ENCODE peak calls at places on chromosomes 5 and 9, in nine cellular contexts. D is naive thymus-derived CD4-positive, alpha-beta T cell; M is H9; Z is right cardiac atrium; L is ovary; R is left lung; P is CD4-positive, alpha-beta T cell; G is esophagus squamous epithelium; J is A549. X is an unnamed sample.
A peak's percentile ranks its signal among the peaks of the same experiment; 100 is the strongest.

GRCh38 chr9:21060919-21061561 is 16.7 kb downstream of the IFNB1 start:
- DNase-seq in D (peak; percentile 25), M (no peak), Z (no peak), L (no peak), R (no peak), P (no peak), G (no peak), J (no peak), X (no peak)

GRCh38 chr5:66861402-66861801 is 265.2 kb downstream of the MAST4 start:
- DNase-seq in D (no peak), M (no peak), Z (no peak), L (no peak), R (no peak), P (no peak), G (no peak), J (no peak), X (no peak)

GRCh38 chr5:159442210-159442850 is 112.0 kb upstream of the IL12B start:
- DNase-seq in D (no peak), M (peak; percentile 59), Z (peak; percentile 69), L (peak; percentile 52), R (peak; percentile 54), P (no peak), G (no peak), J (no peak), X (peak; percentile 42)

GRCh38 chr9:18893491-18893890 is 139.5 kb downstream of the SAXO1 start:
- DNase-seq in D (no peak), M (no peak), Z (no peak), L (no peak), R (no peak), P (no peak), G (no peak), J (no peak), X (no peak)

GRCh38 chr5:10797246-10797645 is 36.2 kb upstream of the DAP start:
- DNase-seq in D (no peak), M (no peak), Z (no peak), L (no peak), R (no peak), P (no peak), G (no peak), J (no peak), X (no peak)

GRCh38 chr5:93057311-93057710 is 523.7 kb downstream of the NR2F1-AS1 start:
- DNase-seq in D (no peak), M (no peak), Z (no peak), L (no peak), R (no peak), P (no peak), G (no peak), J (no peak), X (no peak)

GRCh38 chr9:116475201-116475600 is 211.9 kb upstream of the TRIM32 start:
- DNase-seq in D (no peak), M (no peak), Z (no peak), L (no peak), R (no peak), P (no peak), G (no peak), J (no peak), X (no peak)

GRCh38 chr5:8332666-8333444 is 463.9 kb downstream of the MTRR start:
- DNase-seq in D (no peak), M (no peak), Z (no peak), L (no peak), R (no peak), P (no peak), G (no peak), J (no peak), X (no peak)

GRCh38 chr9:18296702-18297531 is 177.0 kb upstream of the ADAMTSL1 start:
- DNase-seq in D (no peak), M (no peak), Z (no peak), L (no peak), R (no peak), P (no peak), G (no peak), J (no peak), X (no peak)

GRCh38 chr9:105313238-105313637 is 68.8 kb downstream of the SLC44A1 start:
- DNase-seq in D (no peak), M (no peak), Z (no peak), L (no peak), R (no peak), P (no peak), G (no peak), J (no peak), X (no peak)

GRCh38 chr5:168802337-168802736 is 223.2 kb upstream of the PANK3 start:
- DNase-seq in D (no peak), M (no peak), Z (no peak), L (no peak), R (no peak), P (no peak), G (no peak), J (no peak), X (no peak)

GRCh38 chr9:87581513-87581912 is 83.8 kb downstream of the DAPK1 start:
- DNase-seq in D (no peak), M (no peak), Z (no peak), L (peak; percentile 30), R (no peak), P (no peak), G (no peak), J (no peak), X (no peak)

GRCh38 chr9:131290039-131290766 is 680 bp downstream of the PLPP7 start:
- DNase-seq in D (no peak), M (no peak), Z (peak; percentile 68), L (no peak), R (no peak), P (no peak), G (no peak), J (no peak), X (no peak)
- H3K27ac ChIP-seq in D (no peak overlapping the region), M (no peak overlapping the region), Z (peak overlapping the region; percentile 80), L (peak overlapping the region; percentile 60), R (no peak overlapping the region), P (no peak overlapping the region), G (no peak overlapping the region), J (no peak overlapping the region), X (peak overlapping the region; percentile 96)

DNA sequence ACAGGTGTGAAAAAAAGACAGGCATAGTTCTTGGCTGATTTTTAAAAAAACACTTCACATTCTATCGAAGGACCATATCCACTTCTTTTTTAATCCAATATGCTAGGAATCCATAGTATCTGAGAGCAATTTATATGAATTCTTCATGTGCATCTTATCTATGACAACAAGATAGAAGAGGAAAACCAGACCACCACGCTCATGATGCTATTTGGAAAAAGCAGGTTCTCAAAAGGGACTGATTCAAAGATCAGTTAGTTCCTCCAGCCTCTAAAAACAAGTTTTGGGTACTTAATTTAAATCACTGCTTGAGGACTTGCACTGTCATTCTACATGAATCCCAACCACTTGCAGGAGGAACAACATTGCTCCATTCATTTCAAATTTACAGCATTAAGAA is 6.3 kb downstream of the MEF2C start:
- DNase-seq in D (no peak), M (no peak), Z (no peak), L (no peak), R (no peak), P (no peak), G (no peak), J (no peak), X (no peak)
- H3K27ac ChIP-seq in D (no peak overlapping the region), M (no peak overlapping the region), Z (no peak overlapping the region), L (no peak overlapping the region), R (no peak overlapping the region), P (no peak overlapping the region), G (no peak overlapping the region), J (no peak overlapping the region), X (peak overlapping the region; percentile 94)

DNA sequence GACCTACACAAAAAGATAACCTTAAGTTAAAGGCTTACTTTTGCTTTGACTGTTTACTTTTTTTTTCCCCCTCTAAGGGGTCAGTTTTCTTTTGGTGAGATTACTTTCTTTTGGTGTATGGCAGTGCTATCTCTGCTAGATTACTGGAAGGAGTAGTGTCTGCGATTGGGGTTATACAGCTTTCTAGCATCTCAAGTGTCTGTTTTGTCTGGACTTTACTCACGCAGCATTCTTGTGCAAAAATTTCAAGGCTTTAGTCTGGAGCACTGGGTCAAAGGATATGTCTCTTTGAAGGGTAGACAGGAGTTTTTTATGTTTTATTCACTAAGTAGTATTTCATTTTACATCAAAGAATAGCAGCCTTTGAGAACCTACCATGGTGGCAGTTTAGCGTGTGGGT is 52.6 kb downstream of the NDUFS4 start:
- DNase-seq in D (no peak), M (no peak), Z (no peak), L (no peak), R (no peak), P (no peak), G (no peak), J (no peak), X (no peak)
- H3K27ac ChIP-seq in D (no peak overlapping the region), M (no peak overlapping the region), Z (no peak overlapping the region), L (no peak overlapping the region), R (no peak overlapping the region), P (no peak overlapping the region), G (no peak overlapping the region), J (no peak overlapping the region), X (no peak overlapping the region)

DNA sequence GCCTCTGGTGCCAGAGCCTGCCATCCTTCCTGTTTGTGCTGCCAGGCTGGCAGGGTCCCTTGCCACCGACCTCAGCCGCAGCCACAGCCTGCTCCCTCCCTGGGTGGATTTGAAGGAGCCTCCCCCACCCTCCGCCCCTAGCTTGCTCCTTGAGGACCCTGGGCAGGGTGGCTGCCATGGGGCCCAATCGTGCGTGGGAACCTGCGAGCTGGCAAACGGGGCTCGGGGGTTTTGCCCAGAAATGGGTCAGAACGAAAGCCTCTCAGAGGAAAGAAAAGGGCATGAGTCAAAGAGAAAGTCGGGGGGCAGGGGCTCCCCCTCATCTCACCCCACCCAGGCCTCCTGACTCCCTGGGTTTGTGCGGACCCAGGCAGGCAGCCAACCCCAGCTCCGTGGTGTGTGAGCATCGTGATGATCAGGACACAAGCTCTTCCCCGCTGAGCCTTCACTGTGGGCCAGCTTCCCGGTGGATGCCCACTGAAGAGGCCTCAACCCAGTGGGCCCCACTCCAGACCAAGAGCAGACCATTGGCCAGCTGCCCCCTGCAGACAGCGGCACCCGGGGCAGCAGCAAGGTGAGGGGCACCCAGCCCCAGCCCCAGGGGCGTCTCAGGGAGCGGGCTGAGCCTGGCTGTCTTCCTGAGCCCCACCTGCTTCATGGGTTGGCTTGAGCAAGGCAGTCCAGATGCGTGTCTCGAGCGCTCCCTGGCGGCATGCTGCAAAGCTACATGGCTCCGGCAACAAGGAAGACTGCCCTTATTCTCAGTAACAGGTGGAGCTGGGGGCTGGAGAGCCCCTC is 3.0 kb upstream of the FUT7 start:
- DNase-seq in D (peak; percentile 82), M (peak; percentile 91), Z (peak; percentile 90), L (peak; percentile 75), R (peak; percentile 96), P (peak; percentile 82), G (no peak), J (peak; percentile 92), X (peak; percentile 77)
- H3K27ac ChIP-seq in D (no peak overlapping the region), M (no peak overlapping the region), Z (no peak overlapping the region), L (no peak overlapping the region), R (peak overlapping the region; percentile 14), P (peak overlapping the region; percentile 29), G (no peak overlapping the region), J (peak overlapping the region; percentile 67), X (peak overlapping the region; percentile 36)

GRCh38 chr9:114405294-114406034 is 17.7 kb upstream of the AKNA start:
- DNase-seq in D (peak; percentile 82), M (peak; percentile 85), Z (peak; percentile 86), L (peak; percentile 71), R (no peak), P (peak; percentile 75), G (peak; percentile 21), J (peak; percentile 90), X (peak; percentile 65)
- H3K27ac ChIP-seq in D (no peak overlapping the region), M (no peak overlapping the region), Z (no peak overlapping the region), L (no peak overlapping the region), R (no peak overlapping the region), P (no peak overlapping the region), G (no peak overlapping the region), J (no peak overlapping the region), X (no peak overlapping the region)

GRCh38 chr5:174380311-174380710 is 334.8 kb downstream of the NSG2 start:
- DNase-seq in D (no peak), M (no peak), Z (no peak), L (no peak), R (no peak), P (no peak), G (no peak), J (no peak), X (no peak)
- H3K27ac ChIP-seq in D (no peak overlapping the region), M (no peak overlapping the region), Z (no peak overlapping the region), L (no peak overlapping the region), R (no peak overlapping the region), P (no peak overlapping the region), G (no peak overlapping the region), J (no peak overlapping the region), X (no peak overlapping the region)